ENCODE peak calls at places on chromosomes 1 and 21, in five cellular contexts. One of them, this sample, is unnamed.

GRCh38 chr1:21823206-21823979 is 11.3 kb downstream of the LDLRAD2 start:
- DNase-seq in memory B cell: no peak
- DNase-seq in bronchial epithelial cell: no peak
- DNase-seq in esophagus muscularis mucosa: no peak
- DNase-seq in cerebellum: no peak
- DNase-seq in this sample: no peak

GRCh38 chr1:244654284-244655038 is 1.5 kb downstream of the DESI2 start:
- DNase-seq in memory B cell: no peak
- DNase-seq in esophagus muscularis mucosa: no peak
- DNase-seq in bronchial epithelial cell: peak; percentile 17
- DNase-seq in cerebellum: no peak
- DNase-seq in this sample: no peak

GRCh38 chr1:172147541-172147940 is 272.9 kb upstream of the C1orf105 start:
- DNase-seq in memory B cell: no peak
- DNase-seq in cerebellum: no peak
- DNase-seq in esophagus muscularis mucosa: no peak
- DNase-seq in bronchial epithelial cell: peak; percentile 79
- DNase-seq in this sample: no peak

GRCh38 chr1:151897861-151898468 is 11.3 kb downstream of the THEM4 start:
- DNase-seq in esophagus muscularis mucosa: no peak
- DNase-seq in cerebellum: no peak
- DNase-seq in memory B cell: no peak
- DNase-seq in bronchial epithelial cell: no peak
- DNase-seq in this sample: no peak

GRCh38 chr1:61282387-61282786 is 200.0 kb downstream of the NFIA start:
- DNase-seq in bronchial epithelial cell: no peak
- DNase-seq in memory B cell: no peak
- DNase-seq in esophagus muscularis mucosa: no peak
- DNase-seq in cerebellum: no peak
- DNase-seq in this sample: no peak

GRCh38 chr21:15293251-15293650 is 228.5 kb upstream of the NRIP1 start:
- DNase-seq in memory B cell: no peak
- DNase-seq in esophagus muscularis mucosa: no peak
- DNase-seq in cerebellum: no peak
- DNase-seq in bronchial epithelial cell: peak; percentile 90
- DNase-seq in this sample: no peak

GRCh38 chr1:41366428-41367101 is 5.3 kb downstream of the FOXO6 start:
- DNase-seq in memory B cell: no peak
- DNase-seq in cerebellum: no peak
- DNase-seq in bronchial epithelial cell: no peak
- DNase-seq in esophagus muscularis mucosa: no peak
- DNase-seq in this sample: no peak

GRCh38 chr1:1926886-1927660 is 8.0 kb upstream of the TMEM52 start:
- DNase-seq in esophagus muscularis mucosa: no peak
- DNase-seq in bronchial epithelial cell: no peak
- DNase-seq in memory B cell: no peak
- DNase-seq in cerebellum: no peak
- DNase-seq in this sample: no peak

GRCh38 chr1:101238041-101238515 is 1.3 kb downstream of the S1PR1 start:
- DNase-seq in esophagus muscularis mucosa: no peak
- DNase-seq in cerebellum: no peak
- DNase-seq in bronchial epithelial cell: no peak
- DNase-seq in memory B cell: peak; percentile 39
- DNase-seq in this sample: no peak

GRCh38 chr1:156509424-156510035 is 9.0 kb upstream of the MEF2D start:
- DNase-seq in esophagus muscularis mucosa: no peak
- DNase-seq in cerebellum: no peak
- DNase-seq in bronchial epithelial cell: no peak
- DNase-seq in memory B cell: no peak
- DNase-seq in this sample: no peak

GRCh38 chr1:19646366-19646765 is 2.3 kb downstream of the NBL1 start:
- DNase-seq in esophagus muscularis mucosa: no peak
- DNase-seq in bronchial epithelial cell: peak; percentile 43
- DNase-seq in memory B cell: no peak
- DNase-seq in cerebellum: no peak
- DNase-seq in this sample: no peak

GRCh38 chr1:180194546-180195207 is 35.4 kb upstream of the LHX4 start:
- DNase-seq in memory B cell: no peak
- DNase-seq in cerebellum: no peak
- DNase-seq in esophagus muscularis mucosa: no peak
- DNase-seq in bronchial epithelial cell: no peak
- DNase-seq in this sample: no peak